ENCODE peak calls at places on chromosomes 4 and X, in ten cellular contexts. V is AG09309, S is fibroblast of pulmonary artery, X is uterus, C is activated B cell treated with CpG ODN at 0.5 μM for 24 hours, F is MCF 10A, T is HFFc6, O is coronary artery, E is A549, Q is choroid plexus epithelial cell. I is an unnamed sample.

GRCh38 chrX:39157796-39158195 is 356.5 kb downstream of the MID1IP1 start:
- DNase-seq in V (no peak), S (no peak), X (no peak), C (no peak), F (no peak), T (no peak), O (no peak), E (no peak), Q (peak), I (no peak)

GRCh38 chr4:90120037-90120436 is 7.2 kb upstream of the CCSER1 start:
- DNase-seq in V (no peak), S (no peak), X (no peak), C (no peak), F (no peak), T (no peak), O (no peak), E (no peak), Q (no peak), I (no peak)

GRCh38 chr4:75142850-75143249 is 209.9 kb downstream of the PARM1 start:
- DNase-seq in V (no peak), S (no peak), X (no peak), C (no peak), F (no peak), T (peak), O (no peak), E (no peak), Q (peak), I (no peak)

GRCh38 chrX:129925305-129926092 is 19.5 kb downstream of the UTP14A start:
- DNase-seq in V (no peak), S (peak), X (peak), C (peak), F (peak), T (peak), O (peak), E (peak), Q (peak), I (no peak)

GRCh38 chr4:77465271-77465670 is 140.3 kb upstream of the CXCL13 start:
- DNase-seq in V (no peak), S (peak), X (no peak), C (no peak), F (peak), T (peak), O (no peak), E (no peak), Q (peak), I (no peak)

GRCh38 chrX:101383679-101384078 is 2.3 kb downstream of the BTK start:
- DNase-seq in V (no peak), S (no peak), X (no peak), C (no peak), F (no peak), T (no peak), O (no peak), E (no peak), Q (no peak), I (no peak)

GRCh38 chr4:6013564-6013963 is 4.7 kb downstream of the C4orf50 start:
- DNase-seq in V (no peak), S (no peak), X (no peak), C (no peak), F (no peak), T (no peak), O (no peak), E (no peak), Q (no peak), I (no peak)

GRCh38 chr4:114349543-114350175 is 248.9 kb upstream of the UGT8 start:
- DNase-seq in V (no peak), S (no peak), X (no peak), C (no peak), F (peak), T (peak), O (no peak), E (no peak), Q (peak), I (no peak)

GRCh38 chrX:40073439-40074054 is 24.2 kb downstream of the BCOR start:
- DNase-seq in V (no peak), S (no peak), X (no peak), C (no peak), F (no peak), T (no peak), O (no peak), E (no peak), Q (no peak), I (no peak)

GRCh38 chr4:112069110-112069509 is 76.1 kb upstream of the FAM241A start:
- DNase-seq in V (no peak), S (peak), X (no peak), C (no peak), F (peak), T (no peak), O (no peak), E (no peak), Q (peak), I (no peak)

GRCh38 chr4:10161146-10161545 is 44.5 kb upstream of the WDR1 start:
- DNase-seq in V (no peak), S (peak), X (no peak), C (no peak), F (peak), T (no peak), O (no peak), E (no peak), Q (peak), I (no peak)

GRCh38 chr4:10159671-10160070 is 43.1 kb upstream of the WDR1 start:
- DNase-seq in V (no peak), S (no peak), X (no peak), C (no peak), F (no peak), T (no peak), O (no peak), E (no peak), Q (no peak), I (no peak)

GRCh38 chr4:10160280-10160856 is 43.8 kb upstream of the WDR1 start:
- DNase-seq in V (no peak), S (peak), X (no peak), C (no peak), F (peak), T (peak), O (no peak), E (peak), Q (peak), I (no peak)

GRCh38 chr4:10158355-10158942 is 41.9 kb upstream of the WDR1 start:
- DNase-seq in V (no peak), S (peak), X (no peak), C (no peak), F (peak), T (no peak), O (no peak), E (no peak), Q (peak), I (no peak)

GRCh38 chr4:10157478-10158354 is 41.1 kb upstream of the WDR1 start:
- DNase-seq in V (no peak), S (peak), X (peak), C (no peak), F (peak), T (peak), O (no peak), E (peak), Q (peak), I (no peak)
- TF ChIP-seq CTCF in V (peak), S (peak), X (peak), C (no peak), F (peak), T (peak), O (peak), E (peak), Q (peak), I (peak)

DNA sequence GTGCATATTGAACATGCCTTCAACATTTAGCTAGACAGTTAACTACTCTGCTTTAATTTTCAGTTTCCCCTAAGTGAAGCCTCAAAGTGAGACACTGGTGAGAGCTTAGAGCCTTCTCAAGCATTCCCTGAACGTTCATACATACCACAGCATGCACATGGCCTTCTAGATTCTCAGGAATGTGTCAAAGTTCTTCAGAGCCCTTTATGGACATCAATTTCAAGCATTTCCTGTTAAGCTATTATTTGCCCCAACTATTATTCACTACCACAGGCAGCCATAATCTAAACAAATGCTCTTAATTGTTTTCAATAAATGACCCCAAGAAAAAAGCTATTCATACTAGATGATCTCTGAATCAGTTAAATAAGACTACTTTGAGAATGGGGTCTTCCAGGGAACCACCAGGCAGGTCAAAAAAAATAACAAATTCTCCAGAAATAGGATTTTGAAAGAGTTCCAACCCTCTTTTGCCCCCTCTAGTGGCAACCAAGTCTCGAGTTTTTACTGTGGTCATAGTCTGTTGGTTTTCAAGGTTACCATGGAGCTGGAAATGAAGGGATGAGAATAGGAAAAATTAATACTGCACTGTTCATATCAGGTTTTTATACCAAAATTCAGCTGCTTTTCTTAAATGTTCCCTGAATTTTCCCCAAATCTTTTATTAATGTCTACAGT is 235.4 kb downstream of the RAB28 start:
- DNase-seq in V (no peak), S (peak), X (no peak), C (no peak), F (peak), T (peak), O (no peak), E (no peak), Q (peak), I (no peak)
- TF ChIP-seq CTCF in V (no peak), S (peak), X (no peak), C (no peak), F (peak), T (peak), O (no peak), E (no peak), Q (peak), I (no peak)

GRCh38 chrX:2751291-2751690 is 549 bp upstream of the XG start:
- DNase-seq in V (no peak), S (no peak), X (no peak), C (no peak), F (no peak), T (peak), O (no peak), E (no peak), Q (no peak), I (no peak)
- TF ChIP-seq CTCF in V (no peak), S (no peak), X (no peak), C (no peak), F (no peak), T (no peak), O (no peak), E (no peak), Q (no peak), I (no peak)

GRCh38 chrX:119147486-119147885 is 19.9 kb upstream of the KIAA1210 start:
- DNase-seq in V (no peak), S (no peak), X (no peak), C (no peak), F (no peak), T (no peak), O (no peak), E (peak), Q (no peak), I (no peak)

GRCh38 chrX:119150163-119151135 is 22.8 kb upstream of the KIAA1210 start:
- DNase-seq in V (no peak), S (no peak), X (no peak), C (no peak), F (no peak), T (no peak), O (no peak), E (no peak), Q (no peak), I (no peak)

GRCh38 chrX:119145241-119145653 is 17.6 kb upstream of the KIAA1210 start:
- DNase-seq in V (no peak), S (peak), X (no peak), C (no peak), F (peak), T (no peak), O (no peak), E (peak), Q (peak), I (no peak)
- TF ChIP-seq CTCF in V (peak), S (peak), X (peak), C (no peak), F (peak), T (peak), O (no peak), E (peak), Q (peak), I (no peak)

DNA sequence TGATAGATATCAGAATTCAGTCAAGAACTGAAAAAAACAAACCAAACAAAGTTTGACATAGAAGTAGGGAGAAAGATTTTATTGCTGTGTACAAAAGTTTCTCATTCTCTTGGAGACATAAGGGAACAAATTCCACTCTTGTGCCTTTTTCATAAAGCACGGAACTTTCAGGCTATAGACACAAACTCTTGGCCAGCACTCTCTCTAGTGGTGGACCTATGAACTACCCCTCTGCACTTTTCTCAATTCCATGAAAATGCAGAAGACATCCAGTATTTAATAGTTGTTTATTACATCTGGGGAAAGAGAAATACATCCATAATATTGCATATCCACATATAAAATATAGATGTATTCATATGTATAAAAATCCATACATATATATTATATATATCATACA is 291.6 kb upstream of the HS3ST1 start:
- DNase-seq in V (no peak), S (peak), X (no peak), C (no peak), F (peak), T (peak), O (no peak), E (peak), Q (peak), I (no peak)
- TF ChIP-seq CTCF in V (peak), S (peak), X (peak), C (no peak), F (peak), T (peak), O (peak), E (peak), Q (peak), I (no peak)

GRCh38 chr4:92776080-92776479 is 472.3 kb downstream of the GRID2 start:
- DNase-seq in V (no peak), S (no peak), X (no peak), C (no peak), F (no peak), T (no peak), O (no peak), E (no peak), Q (no peak), I (no peak)
- TF ChIP-seq CTCF in V (no peak), S (no peak), X (no peak), C (no peak), F (no peak), T (no peak), O (no peak), E (no peak), Q (no peak), I (no peak)

GRCh38 chr4:7876096-7876993 is 63.3 kb downstream of the AFAP1 start:
- DNase-seq in V (no peak), S (peak), X (no peak), C (no peak), F (no peak), T (peak), O (no peak), E (peak), Q (peak), I (no peak)
- TF ChIP-seq CTCF in V (peak), S (peak), X (peak), C (no peak), F (no peak), T (peak), O (no peak), E (peak), Q (peak), I (no peak)

GRCh38 chr4:82799006-82799881 is 648 bp upstream of the SCD5 start:
- DNase-seq in V (no peak), S (no peak), X (no peak), C (no peak), F (no peak), T (no peak), O (no peak), E (no peak), Q (no peak), I (no peak)
- TF ChIP-seq CTCF in V (no peak), S (no peak), X (no peak), C (no peak), F (no peak), T (no peak), O (no peak), E (no peak), Q (no peak), I (no peak)